ENCODE peak calls at places on chromosomes 1 and 21, in eight cellular contexts. One of them, this sample, is unnamed.

GRCh38 chr1:173134800-173135199 is 72.3 kb downstream of the TNFSF4 start:
- DNase-seq in LHCN-M2: no peak
- DNase-seq in tibial nerve: no peak
- DNase-seq in left kidney: no peak
- DNase-seq in activated naive CD4-positive, alpha-beta T cell treated with anti-CD3 and anti-CD28 coated beads for 36 hours: no peak
- DNase-seq in stimulated activated CD4-positive, alpha-beta T cell treated with anti-CD3 and anti-CD28 coated beads, TNF-alpha, amount 100 ng/mL, for 48 hours: no peak
- DNase-seq in stimulated activated effector memory CD8-positive, alpha-beta T cell treated with anti-CD3 and anti-CD28 coated beads, Interleukin-12 subunit alpha, Interleukin-12 subunit beta, amount 100 ng/mL, for 72 hours: no peak
- DNase-seq in NCI-H2029: no peak
- DNase-seq in this sample: no peak

GRCh38 chr1:160844447-160845232 is 18.0 kb downstream of the CD244 start:
- DNase-seq in LHCN-M2: no peak
- DNase-seq in tibial nerve: no peak
- DNase-seq in left kidney: no peak
- DNase-seq in activated naive CD4-positive, alpha-beta T cell treated with anti-CD3 and anti-CD28 coated beads for 36 hours: no peak
- DNase-seq in stimulated activated CD4-positive, alpha-beta T cell treated with anti-CD3 and anti-CD28 coated beads, TNF-alpha, amount 100 ng/mL, for 48 hours: no peak
- DNase-seq in stimulated activated effector memory CD8-positive, alpha-beta T cell treated with anti-CD3 and anti-CD28 coated beads, Interleukin-12 subunit alpha, Interleukin-12 subunit beta, amount 100 ng/mL, for 72 hours: no peak
- DNase-seq in NCI-H2029: no peak
- DNase-seq in this sample: no peak

GRCh38 chr1:18673976-18674375 is 43.3 kb downstream of the PAX7 start:
- DNase-seq in LHCN-M2: no peak
- DNase-seq in tibial nerve: no peak
- DNase-seq in left kidney: no peak
- DNase-seq in activated naive CD4-positive, alpha-beta T cell treated with anti-CD3 and anti-CD28 coated beads for 36 hours: no peak
- DNase-seq in stimulated activated CD4-positive, alpha-beta T cell treated with anti-CD3 and anti-CD28 coated beads, TNF-alpha, amount 100 ng/mL, for 48 hours: no peak
- DNase-seq in stimulated activated effector memory CD8-positive, alpha-beta T cell treated with anti-CD3 and anti-CD28 coated beads, Interleukin-12 subunit alpha, Interleukin-12 subunit beta, amount 100 ng/mL, for 72 hours: no peak
- DNase-seq in NCI-H2029: no peak
- DNase-seq in this sample: no peak

GRCh38 chr1:45272943-45273342 is 53.8 kb upstream of the HPDL start:
- DNase-seq in LHCN-M2: peak; percentile 73
- DNase-seq in tibial nerve: no peak
- DNase-seq in left kidney: no peak
- DNase-seq in activated naive CD4-positive, alpha-beta T cell treated with anti-CD3 and anti-CD28 coated beads for 36 hours: no peak
- DNase-seq in stimulated activated CD4-positive, alpha-beta T cell treated with anti-CD3 and anti-CD28 coated beads, TNF-alpha, amount 100 ng/mL, for 48 hours: no peak
- DNase-seq in stimulated activated effector memory CD8-positive, alpha-beta T cell treated with anti-CD3 and anti-CD28 coated beads, Interleukin-12 subunit alpha, Interleukin-12 subunit beta, amount 100 ng/mL, for 72 hours: no peak
- DNase-seq in NCI-H2029: no peak
- DNase-seq in this sample: no peak

GRCh38 chr1:64042331-64043100 is 160.9 kb upstream of the UBE2U start:
- DNase-seq in LHCN-M2: peak; percentile 96
- DNase-seq in tibial nerve: peak; percentile 76
- DNase-seq in left kidney: peak; percentile 81
- DNase-seq in activated naive CD4-positive, alpha-beta T cell treated with anti-CD3 and anti-CD28 coated beads for 36 hours: no peak
- DNase-seq in stimulated activated CD4-positive, alpha-beta T cell treated with anti-CD3 and anti-CD28 coated beads, TNF-alpha, amount 100 ng/mL, for 48 hours: no peak
- DNase-seq in stimulated activated effector memory CD8-positive, alpha-beta T cell treated with anti-CD3 and anti-CD28 coated beads, Interleukin-12 subunit alpha, Interleukin-12 subunit beta, amount 100 ng/mL, for 72 hours: no peak
- DNase-seq in NCI-H2029: peak; percentile 55
- DNase-seq in this sample: peak; percentile 74

GRCh38 chr1:52423771-52424170 is 19.4 kb downstream of the PRPF38A start:
- DNase-seq in LHCN-M2: no peak
- DNase-seq in tibial nerve: no peak
- DNase-seq in left kidney: no peak
- DNase-seq in activated naive CD4-positive, alpha-beta T cell treated with anti-CD3 and anti-CD28 coated beads for 36 hours: peak; percentile 79
- DNase-seq in stimulated activated CD4-positive, alpha-beta T cell treated with anti-CD3 and anti-CD28 coated beads, TNF-alpha, amount 100 ng/mL, for 48 hours: peak; percentile 39
- DNase-seq in stimulated activated effector memory CD8-positive, alpha-beta T cell treated with anti-CD3 and anti-CD28 coated beads, Interleukin-12 subunit alpha, Interleukin-12 subunit beta, amount 100 ng/mL, for 72 hours: peak; percentile 74
- DNase-seq in NCI-H2029: no peak
- DNase-seq in this sample: no peak

GRCh38 chr1:226778657-226779058 is 39.6 kb upstream of the ITPKB start:
- DNase-seq in LHCN-M2: peak; percentile 76
- DNase-seq in tibial nerve: no peak
- DNase-seq in left kidney: peak; percentile 70
- DNase-seq in activated naive CD4-positive, alpha-beta T cell treated with anti-CD3 and anti-CD28 coated beads for 36 hours: no peak
- DNase-seq in stimulated activated CD4-positive, alpha-beta T cell treated with anti-CD3 and anti-CD28 coated beads, TNF-alpha, amount 100 ng/mL, for 48 hours: no peak
- DNase-seq in stimulated activated effector memory CD8-positive, alpha-beta T cell treated with anti-CD3 and anti-CD28 coated beads, Interleukin-12 subunit alpha, Interleukin-12 subunit beta, amount 100 ng/mL, for 72 hours: no peak
- DNase-seq in NCI-H2029: no peak
- DNase-seq in this sample: peak; percentile 86

GRCh38 chr1:159652506-159652905 is 61.9 kb downstream of the CRP start:
- DNase-seq in LHCN-M2: no peak
- DNase-seq in tibial nerve: no peak
- DNase-seq in left kidney: no peak
- DNase-seq in activated naive CD4-positive, alpha-beta T cell treated with anti-CD3 and anti-CD28 coated beads for 36 hours: no peak
- DNase-seq in stimulated activated CD4-positive, alpha-beta T cell treated with anti-CD3 and anti-CD28 coated beads, TNF-alpha, amount 100 ng/mL, for 48 hours: no peak
- DNase-seq in stimulated activated effector memory CD8-positive, alpha-beta T cell treated with anti-CD3 and anti-CD28 coated beads, Interleukin-12 subunit alpha, Interleukin-12 subunit beta, amount 100 ng/mL, for 72 hours: no peak
- DNase-seq in NCI-H2029: no peak
- DNase-seq in this sample: no peak

GRCh38 chr1:208803371-208803811 is 559.2 kb upstream of the PLXNA2 start:
- DNase-seq in LHCN-M2: no peak
- DNase-seq in tibial nerve: no peak
- DNase-seq in left kidney: no peak
- DNase-seq in activated naive CD4-positive, alpha-beta T cell treated with anti-CD3 and anti-CD28 coated beads for 36 hours: no peak
- DNase-seq in stimulated activated CD4-positive, alpha-beta T cell treated with anti-CD3 and anti-CD28 coated beads, TNF-alpha, amount 100 ng/mL, for 48 hours: no peak
- DNase-seq in stimulated activated effector memory CD8-positive, alpha-beta T cell treated with anti-CD3 and anti-CD28 coated beads, Interleukin-12 subunit alpha, Interleukin-12 subunit beta, amount 100 ng/mL, for 72 hours: no peak
- DNase-seq in NCI-H2029: no peak
- DNase-seq in this sample: no peak

GRCh38 chr1:47871799-47872353 is 125.3 kb downstream of the TRABD2B start:
- DNase-seq in LHCN-M2: peak; percentile 49
- DNase-seq in tibial nerve: no peak
- DNase-seq in left kidney: peak; percentile 87
- DNase-seq in activated naive CD4-positive, alpha-beta T cell treated with anti-CD3 and anti-CD28 coated beads for 36 hours: no peak
- DNase-seq in stimulated activated CD4-positive, alpha-beta T cell treated with anti-CD3 and anti-CD28 coated beads, TNF-alpha, amount 100 ng/mL, for 48 hours: no peak
- DNase-seq in stimulated activated effector memory CD8-positive, alpha-beta T cell treated with anti-CD3 and anti-CD28 coated beads, Interleukin-12 subunit alpha, Interleukin-12 subunit beta, amount 100 ng/mL, for 72 hours: no peak
- DNase-seq in NCI-H2029: no peak
- DNase-seq in this sample: no peak

GRCh38 chr1:209808059-209808494 is 2.1 kb upstream of the IRF6 start:
- DNase-seq in LHCN-M2: peak; percentile 94
- DNase-seq in tibial nerve: no peak
- DNase-seq in left kidney: peak; percentile 9
- DNase-seq in activated naive CD4-positive, alpha-beta T cell treated with anti-CD3 and anti-CD28 coated beads for 36 hours: no peak
- DNase-seq in stimulated activated CD4-positive, alpha-beta T cell treated with anti-CD3 and anti-CD28 coated beads, TNF-alpha, amount 100 ng/mL, for 48 hours: no peak
- DNase-seq in stimulated activated effector memory CD8-positive, alpha-beta T cell treated with anti-CD3 and anti-CD28 coated beads, Interleukin-12 subunit alpha, Interleukin-12 subunit beta, amount 100 ng/mL, for 72 hours: no peak
- DNase-seq in NCI-H2029: peak; percentile 86
- DNase-seq in this sample: no peak

GRCh38 chr1:15337656-15338402 is 71.9 kb upstream of the EFHD2 start:
- DNase-seq in LHCN-M2: peak; percentile 82
- DNase-seq in tibial nerve: no peak
- DNase-seq in left kidney: no peak
- DNase-seq in activated naive CD4-positive, alpha-beta T cell treated with anti-CD3 and anti-CD28 coated beads for 36 hours: no peak
- DNase-seq in stimulated activated CD4-positive, alpha-beta T cell treated with anti-CD3 and anti-CD28 coated beads, TNF-alpha, amount 100 ng/mL, for 48 hours: no peak
- DNase-seq in stimulated activated effector memory CD8-positive, alpha-beta T cell treated with anti-CD3 and anti-CD28 coated beads, Interleukin-12 subunit alpha, Interleukin-12 subunit beta, amount 100 ng/mL, for 72 hours: no peak
- DNase-seq in NCI-H2029: peak; percentile 4
- DNase-seq in this sample: no peak

GRCh38 chr21:25127007-25127406 is 480.3 kb downstream of the MRPL39 start:
- DNase-seq in LHCN-M2: no peak
- DNase-seq in tibial nerve: no peak
- DNase-seq in left kidney: no peak
- DNase-seq in activated naive CD4-positive, alpha-beta T cell treated with anti-CD3 and anti-CD28 coated beads for 36 hours: no peak
- DNase-seq in stimulated activated CD4-positive, alpha-beta T cell treated with anti-CD3 and anti-CD28 coated beads, TNF-alpha, amount 100 ng/mL, for 48 hours: no peak
- DNase-seq in stimulated activated effector memory CD8-positive, alpha-beta T cell treated with anti-CD3 and anti-CD28 coated beads, Interleukin-12 subunit alpha, Interleukin-12 subunit beta, amount 100 ng/mL, for 72 hours: no peak
- DNase-seq in NCI-H2029: no peak
- DNase-seq in this sample: no peak

GRCh38 chr1:230797376-230798186 is 50.4 kb downstream of the CAPN9 start:
- DNase-seq in LHCN-M2: peak; percentile 58
- DNase-seq in tibial nerve: peak; percentile 64
- DNase-seq in left kidney: peak; percentile 86
- DNase-seq in activated naive CD4-positive, alpha-beta T cell treated with anti-CD3 and anti-CD28 coated beads for 36 hours: peak; percentile 23
- DNase-seq in stimulated activated CD4-positive, alpha-beta T cell treated with anti-CD3 and anti-CD28 coated beads, TNF-alpha, amount 100 ng/mL, for 48 hours: no peak
- DNase-seq in stimulated activated effector memory CD8-positive, alpha-beta T cell treated with anti-CD3 and anti-CD28 coated beads, Interleukin-12 subunit alpha, Interleukin-12 subunit beta, amount 100 ng/mL, for 72 hours: no peak
- DNase-seq in NCI-H2029: no peak
- DNase-seq in this sample: peak; percentile 87

GRCh38 chr1:187838335-187839293 is 1009.9 kb downstream of the PLA2G4A start:
- DNase-seq in LHCN-M2: no peak
- DNase-seq in tibial nerve: no peak
- DNase-seq in left kidney: no peak
- DNase-seq in activated naive CD4-positive, alpha-beta T cell treated with anti-CD3 and anti-CD28 coated beads for 36 hours: no peak
- DNase-seq in stimulated activated CD4-positive, alpha-beta T cell treated with anti-CD3 and anti-CD28 coated beads, TNF-alpha, amount 100 ng/mL, for 48 hours: no peak
- DNase-seq in stimulated activated effector memory CD8-positive, alpha-beta T cell treated with anti-CD3 and anti-CD28 coated beads, Interleukin-12 subunit alpha, Interleukin-12 subunit beta, amount 100 ng/mL, for 72 hours: no peak
- DNase-seq in NCI-H2029: no peak
- DNase-seq in this sample: no peak

GRCh38 chr1:63611231-63611630 is 18.0 kb downstream of the PGM1 start:
- DNase-seq in LHCN-M2: peak; percentile 41
- DNase-seq in tibial nerve: no peak
- DNase-seq in left kidney: no peak
- DNase-seq in activated naive CD4-positive, alpha-beta T cell treated with anti-CD3 and anti-CD28 coated beads for 36 hours: no peak
- DNase-seq in stimulated activated CD4-positive, alpha-beta T cell treated with anti-CD3 and anti-CD28 coated beads, TNF-alpha, amount 100 ng/mL, for 48 hours: no peak
- DNase-seq in stimulated activated effector memory CD8-positive, alpha-beta T cell treated with anti-CD3 and anti-CD28 coated beads, Interleukin-12 subunit alpha, Interleukin-12 subunit beta, amount 100 ng/mL, for 72 hours: no peak
- DNase-seq in NCI-H2029: no peak
- DNase-seq in this sample: no peak

GRCh38 chr1:170932236-170932635 is 3.1 kb upstream of the MROH9 start:
- DNase-seq in LHCN-M2: no peak
- DNase-seq in tibial nerve: no peak
- DNase-seq in left kidney: no peak
- DNase-seq in activated naive CD4-positive, alpha-beta T cell treated with anti-CD3 and anti-CD28 coated beads for 36 hours: no peak
- DNase-seq in stimulated activated CD4-positive, alpha-beta T cell treated with anti-CD3 and anti-CD28 coated beads, TNF-alpha, amount 100 ng/mL, for 48 hours: no peak
- DNase-seq in stimulated activated effector memory CD8-positive, alpha-beta T cell treated with anti-CD3 and anti-CD28 coated beads, Interleukin-12 subunit alpha, Interleukin-12 subunit beta, amount 100 ng/mL, for 72 hours: no peak
- DNase-seq in NCI-H2029: no peak
- DNase-seq in this sample: no peak

GRCh38 chr1:170678196-170678595 is 14.3 kb downstream of the PRRX1 start:
- DNase-seq in LHCN-M2: peak; percentile 28
- DNase-seq in tibial nerve: no peak
- DNase-seq in left kidney: no peak
- DNase-seq in activated naive CD4-positive, alpha-beta T cell treated with anti-CD3 and anti-CD28 coated beads for 36 hours: no peak
- DNase-seq in stimulated activated CD4-positive, alpha-beta T cell treated with anti-CD3 and anti-CD28 coated beads, TNF-alpha, amount 100 ng/mL, for 48 hours: no peak
- DNase-seq in stimulated activated effector memory CD8-positive, alpha-beta T cell treated with anti-CD3 and anti-CD28 coated beads, Interleukin-12 subunit alpha, Interleukin-12 subunit beta, amount 100 ng/mL, for 72 hours: no peak
- DNase-seq in NCI-H2029: no peak
- DNase-seq in this sample: no peak

GRCh38 chr1:45465277-45465676 is 25.7 kb downstream of the TESK2 start:
- DNase-seq in LHCN-M2: no peak
- DNase-seq in tibial nerve: no peak
- DNase-seq in left kidney: no peak
- DNase-seq in activated naive CD4-positive, alpha-beta T cell treated with anti-CD3 and anti-CD28 coated beads for 36 hours: no peak
- DNase-seq in stimulated activated CD4-positive, alpha-beta T cell treated with anti-CD3 and anti-CD28 coated beads, TNF-alpha, amount 100 ng/mL, for 48 hours: no peak
- DNase-seq in stimulated activated effector memory CD8-positive, alpha-beta T cell treated with anti-CD3 and anti-CD28 coated beads, Interleukin-12 subunit alpha, Interleukin-12 subunit beta, amount 100 ng/mL, for 72 hours: no peak
- DNase-seq in NCI-H2029: no peak
- DNase-seq in this sample: no peak

GRCh38 chr1:204461331-204462228 is 33.0 kb downstream of the PIK3C2B start:
- DNase-seq in LHCN-M2: no peak
- DNase-seq in tibial nerve: no peak
- DNase-seq in left kidney: no peak
- DNase-seq in activated naive CD4-positive, alpha-beta T cell treated with anti-CD3 and anti-CD28 coated beads for 36 hours: no peak
- DNase-seq in stimulated activated CD4-positive, alpha-beta T cell treated with anti-CD3 and anti-CD28 coated beads, TNF-alpha, amount 100 ng/mL, for 48 hours: no peak
- DNase-seq in stimulated activated effector memory CD8-positive, alpha-beta T cell treated with anti-CD3 and anti-CD28 coated beads, Interleukin-12 subunit alpha, Interleukin-12 subunit beta, amount 100 ng/mL, for 72 hours: no peak
- DNase-seq in NCI-H2029: no peak
- DNase-seq in this sample: no peak

GRCh38 chr1:209583408-209583807 is at the start of gene CAMK1G:
- DNase-seq in LHCN-M2: peak; percentile 38
- DNase-seq in tibial nerve: no peak
- DNase-seq in left kidney: peak; percentile 94
- DNase-seq in activated naive CD4-positive, alpha-beta T cell treated with anti-CD3 and anti-CD28 coated beads for 36 hours: no peak
- DNase-seq in stimulated activated CD4-positive, alpha-beta T cell treated with anti-CD3 and anti-CD28 coated beads, TNF-alpha, amount 100 ng/mL, for 48 hours: no peak
- DNase-seq in stimulated activated effector memory CD8-positive, alpha-beta T cell treated with anti-CD3 and anti-CD28 coated beads, Interleukin-12 subunit alpha, Interleukin-12 subunit beta, amount 100 ng/mL, for 72 hours: no peak
- DNase-seq in NCI-H2029: no peak
- DNase-seq in this sample: no peak

GRCh38 chr1:162166934-162167615 is 97.6 kb downstream of the NOS1AP start:
- DNase-seq in LHCN-M2: no peak
- DNase-seq in tibial nerve: no peak
- DNase-seq in left kidney: no peak
- DNase-seq in activated naive CD4-positive, alpha-beta T cell treated with anti-CD3 and anti-CD28 coated beads for 36 hours: no peak
- DNase-seq in stimulated activated CD4-positive, alpha-beta T cell treated with anti-CD3 and anti-CD28 coated beads, TNF-alpha, amount 100 ng/mL, for 48 hours: no peak
- DNase-seq in stimulated activated effector memory CD8-positive, alpha-beta T cell treated with anti-CD3 and anti-CD28 coated beads, Interleukin-12 subunit alpha, Interleukin-12 subunit beta, amount 100 ng/mL, for 72 hours: no peak
- DNase-seq in NCI-H2029: no peak
- DNase-seq in this sample: no peak

GRCh38 chr1:195251900-195252299 is 1356.3 kb downstream of the KCNT2 start:
- DNase-seq in LHCN-M2: no peak
- DNase-seq in tibial nerve: no peak
- DNase-seq in left kidney: no peak
- DNase-seq in activated naive CD4-positive, alpha-beta T cell treated with anti-CD3 and anti-CD28 coated beads for 36 hours: no peak
- DNase-seq in stimulated activated CD4-positive, alpha-beta T cell treated with anti-CD3 and anti-CD28 coated beads, TNF-alpha, amount 100 ng/mL, for 48 hours: no peak
- DNase-seq in stimulated activated effector memory CD8-positive, alpha-beta T cell treated with anti-CD3 and anti-CD28 coated beads, Interleukin-12 subunit alpha, Interleukin-12 subunit beta, amount 100 ng/mL, for 72 hours: no peak
- DNase-seq in NCI-H2029: no peak
- DNase-seq in this sample: no peak

GRCh38 chr1:231359113-231359512 is 21.0 kb downstream of the SPRTN start:
- DNase-seq in LHCN-M2: peak; percentile 90
- DNase-seq in tibial nerve: peak; percentile 68
- DNase-seq in left kidney: no peak
- DNase-seq in activated naive CD4-positive, alpha-beta T cell treated with anti-CD3 and anti-CD28 coated beads for 36 hours: no peak
- DNase-seq in stimulated activated CD4-positive, alpha-beta T cell treated with anti-CD3 and anti-CD28 coated beads, TNF-alpha, amount 100 ng/mL, for 48 hours: no peak
- DNase-seq in stimulated activated effector memory CD8-positive, alpha-beta T cell treated with anti-CD3 and anti-CD28 coated beads, Interleukin-12 subunit alpha, Interleukin-12 subunit beta, amount 100 ng/mL, for 72 hours: no peak
- DNase-seq in NCI-H2029: no peak
- DNase-seq in this sample: peak; percentile 67

GRCh38 chr21:41847066-41847804 is 31.9 kb downstream of the PRDM15 start:
- DNase-seq in LHCN-M2: peak; percentile 34
- DNase-seq in tibial nerve: no peak
- DNase-seq in left kidney: peak; percentile 36
- DNase-seq in activated naive CD4-positive, alpha-beta T cell treated with anti-CD3 and anti-CD28 coated beads for 36 hours: no peak
- DNase-seq in stimulated activated CD4-positive, alpha-beta T cell treated with anti-CD3 and anti-CD28 coated beads, TNF-alpha, amount 100 ng/mL, for 48 hours: no peak
- DNase-seq in stimulated activated effector memory CD8-positive, alpha-beta T cell treated with anti-CD3 and anti-CD28 coated beads, Interleukin-12 subunit alpha, Interleukin-12 subunit beta, amount 100 ng/mL, for 72 hours: no peak
- DNase-seq in NCI-H2029: no peak
- DNase-seq in this sample: peak; percentile 28

GRCh38 chr1:169521226-169521625 is 35.5 kb upstream of the SLC19A2 start:
- DNase-seq in LHCN-M2: no peak
- DNase-seq in tibial nerve: no peak
- DNase-seq in left kidney: no peak
- DNase-seq in activated naive CD4-positive, alpha-beta T cell treated with anti-CD3 and anti-CD28 coated beads for 36 hours: no peak
- DNase-seq in stimulated activated CD4-positive, alpha-beta T cell treated with anti-CD3 and anti-CD28 coated beads, TNF-alpha, amount 100 ng/mL, for 48 hours: no peak
- DNase-seq in stimulated activated effector memory CD8-positive, alpha-beta T cell treated with anti-CD3 and anti-CD28 coated beads, Interleukin-12 subunit alpha, Interleukin-12 subunit beta, amount 100 ng/mL, for 72 hours: no peak
- DNase-seq in NCI-H2029: no peak
- DNase-seq in this sample: no peak

GRCh38 chr1:183356534-183357182 is 61.5 kb downstream of the NMNAT2 start:
- DNase-seq in LHCN-M2: no peak
- DNase-seq in tibial nerve: no peak
- DNase-seq in left kidney: no peak
- DNase-seq in activated naive CD4-positive, alpha-beta T cell treated with anti-CD3 and anti-CD28 coated beads for 36 hours: no peak
- DNase-seq in stimulated activated CD4-positive, alpha-beta T cell treated with anti-CD3 and anti-CD28 coated beads, TNF-alpha, amount 100 ng/mL, for 48 hours: no peak
- DNase-seq in stimulated activated effector memory CD8-positive, alpha-beta T cell treated with anti-CD3 and anti-CD28 coated beads, Interleukin-12 subunit alpha, Interleukin-12 subunit beta, amount 100 ng/mL, for 72 hours: no peak
- DNase-seq in NCI-H2029: no peak
- DNase-seq in this sample: no peak

GRCh38 chr1:4778056-4778455 is 123.6 kb downstream of the AJAP1 start:
- DNase-seq in LHCN-M2: no peak
- DNase-seq in tibial nerve: peak; percentile 18
- DNase-seq in left kidney: peak; percentile 41
- DNase-seq in activated naive CD4-positive, alpha-beta T cell treated with anti-CD3 and anti-CD28 coated beads for 36 hours: peak; percentile 10
- DNase-seq in stimulated activated CD4-positive, alpha-beta T cell treated with anti-CD3 and anti-CD28 coated beads, TNF-alpha, amount 100 ng/mL, for 48 hours: no peak
- DNase-seq in stimulated activated effector memory CD8-positive, alpha-beta T cell treated with anti-CD3 and anti-CD28 coated beads, Interleukin-12 subunit alpha, Interleukin-12 subunit beta, amount 100 ng/mL, for 72 hours: no peak
- DNase-seq in NCI-H2029: peak; percentile 10
- DNase-seq in this sample: no peak

GRCh38 chr1:79848316-79848715 is 841.8 kb upstream of the ADGRL4 start:
- DNase-seq in LHCN-M2: no peak
- DNase-seq in tibial nerve: no peak
- DNase-seq in left kidney: no peak
- DNase-seq in activated naive CD4-positive, alpha-beta T cell treated with anti-CD3 and anti-CD28 coated beads for 36 hours: no peak
- DNase-seq in stimulated activated CD4-positive, alpha-beta T cell treated with anti-CD3 and anti-CD28 coated beads, TNF-alpha, amount 100 ng/mL, for 48 hours: no peak
- DNase-seq in stimulated activated effector memory CD8-positive, alpha-beta T cell treated with anti-CD3 and anti-CD28 coated beads, Interleukin-12 subunit alpha, Interleukin-12 subunit beta, amount 100 ng/mL, for 72 hours: no peak
- DNase-seq in NCI-H2029: no peak
- DNase-seq in this sample: no peak

GRCh38 chr1:66244429-66244828 is 289.5 kb upstream of the SGIP1 start:
- DNase-seq in LHCN-M2: peak; percentile 77
- DNase-seq in tibial nerve: no peak
- DNase-seq in left kidney: peak; percentile 40
- DNase-seq in activated naive CD4-positive, alpha-beta T cell treated with anti-CD3 and anti-CD28 coated beads for 36 hours: no peak
- DNase-seq in stimulated activated CD4-positive, alpha-beta T cell treated with anti-CD3 and anti-CD28 coated beads, TNF-alpha, amount 100 ng/mL, for 48 hours: no peak
- DNase-seq in stimulated activated effector memory CD8-positive, alpha-beta T cell treated with anti-CD3 and anti-CD28 coated beads, Interleukin-12 subunit alpha, Interleukin-12 subunit beta, amount 100 ng/mL, for 72 hours: no peak
- DNase-seq in NCI-H2029: no peak
- DNase-seq in this sample: no peak

GRCh38 chr1:23916209-23917131 is 3.3 kb upstream of the CNR2 start:
- DNase-seq in LHCN-M2: peak; percentile 52
- DNase-seq in tibial nerve: peak; percentile 40
- DNase-seq in left kidney: peak; percentile 92
- DNase-seq in activated naive CD4-positive, alpha-beta T cell treated with anti-CD3 and anti-CD28 coated beads for 36 hours: peak; percentile 76
- DNase-seq in stimulated activated CD4-positive, alpha-beta T cell treated with anti-CD3 and anti-CD28 coated beads, TNF-alpha, amount 100 ng/mL, for 48 hours: peak; percentile 9
- DNase-seq in stimulated activated effector memory CD8-positive, alpha-beta T cell treated with anti-CD3 and anti-CD28 coated beads, Interleukin-12 subunit alpha, Interleukin-12 subunit beta, amount 100 ng/mL, for 72 hours: peak; percentile 74
- DNase-seq in NCI-H2029: peak; percentile 31
- DNase-seq in this sample: peak; percentile 81